ENCODE peak calls at places on chromosomes 7 and 10, in five cellular contexts. One of them, this sample, is unnamed.

GRCh38 chr10:124291009-124291671 is 127.6 kb downstream of the OAT start:
- DNase-seq in myocyte: no peak
- DNase-seq in T-helper 17 cell: no peak
- DNase-seq in DMS 273 treated with DMSO at 0.1 percent for 48 hours: no peak
- DNase-seq in left ventricle myocardium superior: peak; percentile 59
- DNase-seq in this sample: no peak

GRCh38 chr7:106640368-106641141 is 20.4 kb downstream of the CCDC71L start:
- DNase-seq in left ventricle myocardium superior: no peak
- DNase-seq in T-helper 17 cell: no peak
- DNase-seq in myocyte: no peak
- DNase-seq in DMS 273 treated with DMSO at 0.1 percent for 48 hours: no peak
- DNase-seq in this sample: no peak

GRCh38 chr7:150432915-150433892 is 17.2 kb upstream of the GIMAP8 start:
- DNase-seq in T-helper 17 cell: no peak
- DNase-seq in DMS 273 treated with DMSO at 0.1 percent for 48 hours: no peak
- DNase-seq in left ventricle myocardium superior: no peak
- DNase-seq in myocyte: no peak
- DNase-seq in this sample: no peak

GRCh38 chr10:3680186-3680585 is 104.8 kb downstream of the KLF6 start:
- DNase-seq in left ventricle myocardium superior: no peak
- DNase-seq in myocyte: no peak
- DNase-seq in T-helper 17 cell: no peak
- DNase-seq in DMS 273 treated with DMSO at 0.1 percent for 48 hours: no peak
- DNase-seq in this sample: no peak

GRCh38 chr7:24955313-24955712 is 24.7 kb downstream of the OSBPL3 start:
- DNase-seq in T-helper 17 cell: no peak
- DNase-seq in DMS 273 treated with DMSO at 0.1 percent for 48 hours: no peak
- DNase-seq in myocyte: no peak
- DNase-seq in left ventricle myocardium superior: no peak
- DNase-seq in this sample: no peak

GRCh38 chr7:33667261-33667660 is 238.1 kb upstream of the BMPER start:
- DNase-seq in left ventricle myocardium superior: no peak
- DNase-seq in T-helper 17 cell: no peak
- DNase-seq in myocyte: no peak
- DNase-seq in DMS 273 treated with DMSO at 0.1 percent for 48 hours: no peak
- DNase-seq in this sample: no peak

GRCh38 chr10:45044290-45044689 is 43.6 kb downstream of the ZNF22 start:
- DNase-seq in myocyte: no peak
- DNase-seq in left ventricle myocardium superior: no peak
- DNase-seq in T-helper 17 cell: no peak
- DNase-seq in DMS 273 treated with DMSO at 0.1 percent for 48 hours: no peak
- DNase-seq in this sample: no peak

GRCh38 chr7:154910125-154910524 is 92.8 kb downstream of the PAXIP1 start:
- DNase-seq in T-helper 17 cell: no peak
- DNase-seq in left ventricle myocardium superior: no peak
- DNase-seq in DMS 273 treated with DMSO at 0.1 percent for 48 hours: no peak
- DNase-seq in myocyte: no peak
- DNase-seq in this sample: no peak